ENCODE peak calls at places on chromosomes 2 and 18, in nine cellular contexts. R, W, A, N, U, O, I, S and K are unnamed samples.

GRCh38 chr2:72827495-72827894 is 1.7 kb upstream of the EXOC6B start:
- DNase-seq in I (no peak), U (no peak), A (no peak), O (no peak), S (no peak), N (no peak), W (no peak), R (no peak), K (no peak)

GRCh38 chr2:46815121-46815802 is 100.3 kb downstream of the MCFD2 start:
- DNase-seq in S (no peak), N (no peak), I (no peak), A (no peak), R (no peak), O (no peak), W (no peak), U (no peak), K (no peak)

GRCh38 chr2:237547841-237548416 is 18.4 kb upstream of the PRLH start:
- DNase-seq in I (no peak), U (no peak), N (no peak), W (no peak), S (peak; percentile 13), R (no peak), O (no peak), A (no peak), K (no peak)

GRCh38 chr18:33606621-33607020 is 28.6 kb downstream of the ASXL3 start:
- DNase-seq in A (no peak), S (no peak), R (peak; percentile 2), N (no peak), I (no peak), W (peak; percentile 1), U (no peak), O (no peak), K (no peak)

GRCh38 chr2:126839711-126840110 is 59.0 kb upstream of the TEX51 start:
- DNase-seq in O (no peak), A (no peak), S (no peak), I (no peak), W (no peak), N (no peak), U (no peak), R (no peak), K (no peak)

GRCh38 chr2:237278593-237278992 is 135.4 kb downstream of the COL6A3 start:
- DNase-seq in S (peak; percentile 73), R (no peak), O (peak; percentile 64), I (no peak), U (no peak), A (peak; percentile 61), N (no peak), W (no peak), K (no peak)

GRCh38 chr2:133676392-133677130 is 108.3 kb upstream of the NCKAP5 start:
- DNase-seq in N (no peak), R (no peak), W (peak; percentile 43), A (peak; percentile 49), U (no peak), I (peak; percentile 46), S (peak; percentile 80), O (no peak), K (no peak)

GRCh38 chr18:59008302-59008974 is 131.2 kb upstream of the SEC11C start:
- DNase-seq in U (no peak), O (no peak), R (peak; percentile 94), I (no peak), S (peak; percentile 73), N (peak; percentile 86), W (peak; percentile 71), A (peak; percentile 85), K (no peak)

GRCh38 chr2:231093956-231094355 is 30.9 kb downstream of the HTR2B start:
- DNase-seq in R (no peak), N (no peak), A (no peak), W (no peak), I (no peak), S (no peak), U (no peak), O (no peak), K (no peak)

GRCh38 chr2:96161785-96162367 is 16.6 kb upstream of the DUSP2 start:
- DNase-seq in O (no peak), R (no peak), N (no peak), A (no peak), W (no peak), U (no peak), I (no peak), S (no peak), K (no peak)

GRCh38 chr2:96164459-96165184 is 19.4 kb upstream of the DUSP2 start:
- DNase-seq in N (no peak), R (no peak), S (no peak), A (no peak), W (no peak), O (no peak), U (peak; percentile 46), I (no peak), K (no peak)

GRCh38 chr2:96167407-96168013 is 22.3 kb upstream of the DUSP2 start:
- DNase-seq in O (no peak), W (no peak), U (no peak), I (no peak), N (no peak), A (peak; percentile 67), R (no peak), S (no peak), K (no peak)

GRCh38 chr2:96163768-96164429 is 18.7 kb upstream of the DUSP2 start:
- DNase-seq in I (no peak), A (no peak), R (no peak), S (no peak), W (no peak), O (no peak), U (peak; percentile 84), N (no peak), K (no peak)

DNA sequence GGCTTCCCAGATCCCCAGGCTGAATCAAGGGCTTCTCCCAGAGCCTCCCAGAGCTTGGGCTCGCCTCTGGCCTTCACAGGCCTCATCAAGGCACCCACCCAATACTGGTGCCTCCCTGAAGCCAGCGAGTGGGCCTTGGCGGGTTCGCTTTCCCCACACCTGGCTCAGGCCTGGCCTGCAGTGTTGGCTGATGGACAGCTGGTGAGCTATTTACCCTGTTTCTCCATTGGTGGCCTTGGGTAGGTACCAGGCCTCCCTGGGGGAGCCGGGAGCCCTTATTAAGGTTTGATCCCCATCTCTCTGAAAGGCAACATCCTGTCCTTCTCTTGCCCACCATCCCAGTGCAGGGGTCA is 18.2 kb upstream of the DUSP2 start:
- DNase-seq in W (no peak), U (no peak), A (no peak), O (no peak), R (no peak), S (no peak), I (no peak), N (no peak), K (no peak)
- H3K4me3 ChIP-seq in W (no peak overlapping the region), U (no peak overlapping the region), A (no peak overlapping the region), O (no peak overlapping the region), R (no peak overlapping the region), S (no peak overlapping the region), I (no peak overlapping the region), N (no peak overlapping the region), K (no peak overlapping the region)

GRCh38 chr2:240207661-240208060 is 67.2 kb upstream of the OTOS start:
- DNase-seq in N (no peak), A (no peak), W (no peak), U (no peak), S (no peak), O (no peak), R (no peak), I (no peak), K (no peak)

GRCh38 chr2:240206630-240207029 is 66.2 kb upstream of the OTOS start:
- DNase-seq in W (no peak), N (no peak), I (no peak), O (no peak), R (no peak), U (no peak), A (no peak), S (no peak), K (no peak)

GRCh38 chr2:240204431-240205276 is 64.2 kb upstream of the OTOS start:
- DNase-seq in R (no peak), U (no peak), S (no peak), N (no peak), A (no peak), I (no peak), O (no peak), W (no peak), K (no peak)

GRCh38 chr2:240205348-240205747 is 64.9 kb upstream of the OTOS start:
- DNase-seq in R (peak; percentile 45), U (no peak), W (no peak), I (no peak), N (peak; percentile 98), S (peak; percentile 77), A (peak; percentile 65), O (peak; percentile 90), K (no peak)

DNA sequence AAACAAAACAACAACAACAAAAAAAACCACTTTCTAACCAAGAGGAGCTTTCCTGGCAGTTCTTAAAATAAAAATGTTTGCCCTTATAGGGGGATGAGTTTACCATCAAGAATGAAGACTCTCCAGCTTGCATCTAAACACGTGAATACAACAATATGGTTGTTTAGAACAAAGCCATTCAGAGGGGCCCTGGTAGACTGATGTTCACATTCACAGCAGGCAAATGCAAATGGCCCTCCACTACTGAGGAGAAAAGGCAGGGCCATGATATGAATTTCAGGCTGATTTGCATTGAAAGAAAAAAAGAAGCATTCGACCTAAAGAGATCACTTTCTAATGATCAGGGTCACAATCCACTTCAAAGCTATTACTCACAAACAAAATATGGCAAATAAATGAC is 65.3 kb upstream of the OTOS start:
- DNase-seq in A (no peak), N (no peak), S (no peak), W (no peak), O (no peak), R (no peak), U (no peak), I (no peak), K (no peak)
- H3K27ac ChIP-seq in A (no peak overlapping the region), N (no peak overlapping the region), S (no peak overlapping the region), W (no peak overlapping the region), O (no peak overlapping the region), R (no peak overlapping the region), U (no peak overlapping the region), I (no peak overlapping the region), K (no peak overlapping the region)

DNA sequence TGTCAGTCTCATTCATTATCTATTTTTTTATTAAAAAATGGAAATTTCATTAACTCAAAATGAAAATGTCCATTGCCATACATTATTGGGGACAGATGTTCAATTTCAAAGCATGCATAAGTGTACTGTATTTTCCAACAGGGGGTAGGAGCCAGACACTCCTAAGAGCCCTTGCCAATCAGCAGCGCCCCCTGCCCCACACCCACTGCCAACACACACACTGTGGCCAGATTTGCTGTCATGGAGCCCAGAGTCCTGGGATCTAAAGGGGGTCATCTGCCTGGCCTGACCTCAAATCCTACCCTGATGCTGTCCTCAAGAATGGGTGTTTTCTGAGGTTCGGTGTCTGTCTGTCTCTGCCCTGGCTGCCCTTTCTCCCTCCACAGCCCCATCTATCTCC is 162.2 kb upstream of the TWIST2 start:
- DNase-seq in W (no peak), N (no peak), I (no peak), O (no peak), R (peak; percentile 46), S (no peak), A (no peak), U (no peak), K (no peak)
- TF ChIP-seq CTCF in W (no peak), N (no peak), I (no peak), O (no peak), R (no peak), S (no peak), A (peak; percentile 9), U (no peak), K (no peak)

DNA sequence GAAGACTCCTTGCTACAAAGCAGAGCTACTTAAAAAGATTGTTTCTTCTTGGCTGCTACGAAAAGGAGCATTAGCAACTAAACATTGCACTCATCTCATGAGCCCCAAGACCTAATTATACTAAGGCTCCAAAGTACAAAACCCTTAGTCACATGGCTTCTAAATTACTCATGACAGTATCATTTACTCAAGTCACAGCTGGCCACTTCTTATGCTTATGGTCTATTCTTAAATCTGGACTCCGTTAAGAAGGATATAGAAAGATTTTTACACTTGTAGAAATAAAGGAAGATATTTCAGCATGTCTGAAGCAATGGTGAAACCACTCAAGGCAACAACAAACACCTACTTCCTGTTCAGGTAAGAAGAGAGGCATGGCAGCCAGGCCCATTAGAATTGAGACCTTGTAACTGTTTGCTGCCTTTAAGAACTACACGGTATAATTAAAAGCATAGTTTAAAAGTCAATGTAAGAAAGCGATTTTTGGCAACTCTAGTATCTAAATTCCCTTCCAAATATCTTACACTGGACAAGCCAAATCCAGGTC is 12.7 kb downstream of the ANKRD44 start:
- DNase-seq in I (no peak), R (no peak), W (no peak), U (no peak), O (no peak), N (no peak), S (no peak), A (no peak), K (no peak)
- H3K4me3 ChIP-seq in I (no peak overlapping the region), R (no peak overlapping the region), W (no peak overlapping the region), U (no peak overlapping the region), O (no peak overlapping the region), N (no peak overlapping the region), S (no peak overlapping the region), A (no peak overlapping the region), K (no peak overlapping the region)